ENCODE peak calls at places on chromosomes 16 and 17, in eight cellular contexts. S, C, G, Q, H, L, V and A are unnamed samples.

GRCh38 chr16:278863-279366 is 1.5 kb upstream of the ARHGDIG start:
- DNase-seq in G (no peak), S (no peak), Q (peak), V (no peak), H (no peak), L (no peak), C (peak), A (peak)

GRCh38 chr16:11224096-11224893 is 31.7 kb downstream of the SOCS1 start:
- DNase-seq in H (no peak), Q (peak), V (peak), G (no peak), C (no peak), L (peak), S (peak), A (peak)

GRCh38 chr16:85126731-85127662 is 14.7 kb upstream of the CIBAR2 start:
- DNase-seq in L (no peak), C (no peak), H (peak), Q (no peak), V (no peak), S (no peak), G (peak), A (no peak)

GRCh38 chr16:77711775-77712174 is 10.5 kb upstream of the NUDT7 start:
- DNase-seq in L (no peak), Q (no peak), C (no peak), V (no peak), G (no peak), S (no peak), H (peak), A (no peak)

GRCh38 chr17:17568772-17569195 is 22.7 kb downstream of the PEMT start:
- DNase-seq in V (peak), Q (peak), G (peak), S (peak), L (peak), H (peak), C (no peak), A (peak)

GRCh38 chr16:4373909-4374742 is 2.5 kb downstream of the VASN start:
- DNase-seq in L (no peak), Q (no peak), G (no peak), C (no peak), H (peak), S (peak), V (peak), A (no peak)

GRCh38 chr16:66269631-66270332 is 96.7 kb upstream of the CDH5 start:
- DNase-seq in V (no peak), Q (no peak), G (no peak), L (no peak), H (no peak), S (no peak), C (no peak), A (no peak)

GRCh38 chr17:75844530-75845057 is 390 bp upstream of the UNC13D start:
- DNase-seq in Q (no peak), L (no peak), H (no peak), G (no peak), C (no peak), S (no peak), V (peak), A (no peak)

GRCh38 chr16:11665071-11665491 is 3.2 kb upstream of the SNN start:
- DNase-seq in V (no peak), C (no peak), S (no peak), H (no peak), G (no peak), Q (peak), L (peak), A (no peak)

GRCh38 chr17:49383048-49383447 is 21.0 kb upstream of the ZNF652 start:
- DNase-seq in S (no peak), H (no peak), C (no peak), G (no peak), L (no peak), Q (no peak), V (no peak), A (no peak)

GRCh38 chr17:49439673-49440571 is 25.2 kb upstream of the PHB1 start:
- DNase-seq in S (no peak), Q (no peak), C (no peak), L (no peak), H (peak), V (no peak), G (no peak), A (no peak)

GRCh38 chr17:13272296-13272695 is 254.5 kb upstream of the ELAC2 start:
- DNase-seq in V (no peak), Q (no peak), S (no peak), L (no peak), G (no peak), H (no peak), C (no peak), A (no peak)

GRCh38 chr16:86216591-86216990 is 293.7 kb upstream of the FOXF1 start:
- DNase-seq in C (no peak), S (no peak), H (no peak), G (no peak), V (no peak), Q (no peak), L (no peak), A (no peak)

GRCh38 chr16:4404247-4404966 is 12.0 kb downstream of the CORO7 start:
- DNase-seq in Q (peak), L (no peak), S (no peak), H (no peak), G (peak), V (peak), C (no peak), A (no peak)

GRCh38 chr17:4854181-4854681 is 21.1 kb downstream of the MINK1 start:
- DNase-seq in S (no peak), C (no peak), L (no peak), V (no peak), G (no peak), Q (no peak), H (no peak), A (no peak)

GRCh38 chr17:29590261-29590978 is 972 bp upstream of the GIT1 start:
- DNase-seq in V (peak), G (no peak), Q (no peak), C (peak), S (no peak), H (peak), L (no peak), A (no peak)

GRCh38 chr17:36082062-36082461 is 7.9 kb downstream of the CCL3 start:
- DNase-seq in V (no peak), H (no peak), C (no peak), L (no peak), G (no peak), S (no peak), Q (no peak), A (peak)